ENCODE peak calls at places on chromosome 3, in five cellular contexts. One of them, this sample, is unnamed.
A peak's percentile ranks its signal among the peaks of the same experiment; 100 is the strongest.

GRCh38 chr3:39191103-39191502 is 1.3 kb downstream of the XIRP1 start:
- DNase-seq in progenitor cell of endocrine pancreas: no peak
- DNase-seq in GM20000: no peak
- DNase-seq in HFFc6: no peak
- DNase-seq in B cell: no peak
- DNase-seq in this sample: no peak

GRCh38 chr3:141524988-141525387 is 38.2 kb downstream of the RASA2 start:
- DNase-seq in GM20000: no peak
- DNase-seq in progenitor cell of endocrine pancreas: no peak
- DNase-seq in B cell: peak; percentile 14
- DNase-seq in HFFc6: no peak
- DNase-seq in this sample: no peak

GRCh38 chr3:59425942-59426341 is 376.1 kb upstream of the CFAP20DC start:
- DNase-seq in HFFc6: no peak
- DNase-seq in GM20000: peak; percentile 16
- DNase-seq in B cell: peak; percentile 6
- DNase-seq in progenitor cell of endocrine pancreas: no peak
- DNase-seq in this sample: no peak

GRCh38 chr3:178044320-178044719 is 491.9 kb upstream of the KCNMB2 start:
- DNase-seq in GM20000: no peak
- DNase-seq in progenitor cell of endocrine pancreas: no peak
- DNase-seq in B cell: no peak
- DNase-seq in HFFc6: no peak
- DNase-seq in this sample: no peak

GRCh38 chr3:15711281-15711680 is 86.5 kb downstream of the ANKRD28 start:
- DNase-seq in HFFc6: no peak
- DNase-seq in GM20000: no peak
- DNase-seq in B cell: no peak
- DNase-seq in progenitor cell of endocrine pancreas: no peak
- DNase-seq in this sample: no peak

GRCh38 chr3:149790265-149790664 is 2.1 kb downstream of the ANKUB1 start:
- DNase-seq in B cell: no peak
- DNase-seq in progenitor cell of endocrine pancreas: no peak
- DNase-seq in HFFc6: no peak
- DNase-seq in GM20000: no peak
- DNase-seq in this sample: no peak

GRCh38 chr3:119796785-119797184 is 14.9 kb downstream of the NR1I2 start:
- DNase-seq in HFFc6: no peak
- DNase-seq in GM20000: no peak
- DNase-seq in progenitor cell of endocrine pancreas: no peak
- DNase-seq in B cell: no peak
- DNase-seq in this sample: no peak

GRCh38 chr3:189903562-189904250 is 217.0 kb downstream of the P3H2 start:
- DNase-seq in progenitor cell of endocrine pancreas: no peak
- DNase-seq in B cell: no peak
- DNase-seq in GM20000: no peak
- DNase-seq in HFFc6: no peak
- DNase-seq in this sample: no peak

GRCh38 chr3:151117044-151117443 is 31.6 kb downstream of the MED12L start:
- DNase-seq in GM20000: no peak
- DNase-seq in B cell: no peak
- DNase-seq in HFFc6: no peak
- DNase-seq in progenitor cell of endocrine pancreas: no peak
- DNase-seq in this sample: no peak

GRCh38 chr3:124315215-124316033 is 323.5 kb upstream of the ROPN1 start:
- DNase-seq in B cell: no peak
- DNase-seq in GM20000: no peak
- DNase-seq in progenitor cell of endocrine pancreas: no peak
- DNase-seq in HFFc6: peak; percentile 26
- DNase-seq in this sample: no peak

GRCh38 chr3:69088033-69088432 is 3.3 kb downstream of the ARL6IP5 start:
- DNase-seq in B cell: no peak
- DNase-seq in GM20000: no peak
- DNase-seq in HFFc6: peak; percentile 64
- DNase-seq in progenitor cell of endocrine pancreas: no peak
- DNase-seq in this sample: no peak

GRCh38 chr3:128174645-128175590 is 21.6 kb downstream of the EEFSEC start:
- DNase-seq in progenitor cell of endocrine pancreas: no peak
- DNase-seq in HFFc6: no peak
- DNase-seq in GM20000: no peak
- DNase-seq in B cell: no peak
- DNase-seq in this sample: no peak

GRCh38 chr3:9785602-9786001 is 6.7 kb downstream of the TADA3 start:
- DNase-seq in progenitor cell of endocrine pancreas: no peak
- DNase-seq in HFFc6: no peak
- DNase-seq in B cell: no peak
- DNase-seq in GM20000: no peak
- DNase-seq in this sample: no peak

GRCh38 chr3:114627760-114628159 is 333.9 kb downstream of the TIGIT start:
- DNase-seq in progenitor cell of endocrine pancreas: no peak
- DNase-seq in HFFc6: peak; percentile 48
- DNase-seq in GM20000: no peak
- DNase-seq in B cell: no peak
- DNase-seq in this sample: no peak

GRCh38 chr3:145696011-145696410 is 465.0 kb downstream of the PLOD2 start:
- DNase-seq in progenitor cell of endocrine pancreas: no peak
- DNase-seq in B cell: no peak
- DNase-seq in GM20000: no peak
- DNase-seq in HFFc6: no peak
- DNase-seq in this sample: no peak

DNA sequence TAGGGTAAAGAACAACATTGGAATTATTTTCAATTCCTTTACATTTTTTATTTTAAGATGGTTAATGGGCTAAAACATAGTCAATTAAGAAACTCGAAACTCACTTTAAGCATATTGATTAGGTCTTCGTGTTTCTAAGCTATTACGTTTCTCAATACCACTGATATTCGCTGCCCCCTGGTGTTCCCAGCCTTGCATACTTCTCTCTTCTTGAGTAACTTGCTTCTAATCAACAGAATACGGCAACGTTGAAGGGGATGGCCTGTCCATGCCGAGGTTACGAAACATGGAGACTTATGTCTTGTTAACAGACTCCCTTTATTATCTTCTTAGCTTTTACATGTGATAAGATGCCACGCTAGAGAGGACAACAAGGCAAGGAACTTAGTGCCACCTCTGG is 43.6 kb downstream of the ROBO1 start:
- DNase-seq in progenitor cell of endocrine pancreas: no peak
- DNase-seq in B cell: no peak
- DNase-seq in GM20000: no peak
- DNase-seq in HFFc6: no peak
- DNase-seq in this sample: no peak
- TF ChIP-seq CTCF in progenitor cell of endocrine pancreas: peak; percentile 31
- TF ChIP-seq CTCF in B cell: no peak
- TF ChIP-seq CTCF in GM20000: no peak
- TF ChIP-seq CTCF in HFFc6: no peak
- TF ChIP-seq CTCF in this sample: no peak

GRCh38 chr3:61966200-61966599 is 404.8 kb downstream of the PTPRG start:
- DNase-seq in HFFc6: no peak
- DNase-seq in GM20000: no peak
- DNase-seq in B cell: no peak
- DNase-seq in progenitor cell of endocrine pancreas: no peak
- DNase-seq in this sample: no peak
- TF ChIP-seq CTCF in HFFc6: no peak
- TF ChIP-seq CTCF in GM20000: no peak
- TF ChIP-seq CTCF in B cell: no peak
- TF ChIP-seq CTCF in progenitor cell of endocrine pancreas: no peak
- TF ChIP-seq CTCF in this sample: no peak

DNA sequence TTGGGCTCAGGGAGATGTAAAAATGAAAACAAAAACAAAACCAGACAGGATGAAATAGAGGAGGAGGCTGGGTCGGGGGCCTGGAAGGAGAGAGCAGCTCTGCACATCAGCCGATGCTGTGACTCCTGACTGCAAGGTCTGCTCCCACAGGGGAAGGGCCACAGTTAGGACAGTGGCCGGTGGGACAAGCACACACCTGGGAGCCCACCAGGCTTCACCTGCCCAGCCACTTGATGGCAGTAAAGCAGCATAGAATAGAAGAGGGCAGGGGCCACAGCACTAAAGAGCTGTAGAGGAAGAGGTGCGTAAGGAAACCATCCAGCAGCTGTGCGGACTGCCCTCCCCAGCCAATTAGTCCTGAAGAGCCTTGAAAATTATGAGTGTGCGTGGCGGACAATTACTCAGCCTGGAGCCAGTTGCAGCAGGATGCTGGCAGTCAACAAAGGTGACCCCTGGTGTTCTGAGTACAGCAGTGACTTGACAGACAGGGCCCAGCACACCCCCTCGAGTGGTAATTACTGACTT is 29.8 kb downstream of the ALS2CL start:
- DNase-seq in progenitor cell of endocrine pancreas: peak; percentile 6
- DNase-seq in GM20000: peak; percentile 7
- DNase-seq in HFFc6: no peak
- DNase-seq in B cell: no peak
- DNase-seq in this sample: peak; percentile 9
- TF ChIP-seq CTCF in progenitor cell of endocrine pancreas: no peak
- TF ChIP-seq CTCF in GM20000: no peak
- TF ChIP-seq CTCF in HFFc6: no peak
- TF ChIP-seq CTCF in B cell: no peak
- TF ChIP-seq CTCF in this sample: no peak

GRCh38 chr3:51994530-51994929 is 1.2 kb downstream of the RPL29 start:
- DNase-seq in HFFc6: no peak
- DNase-seq in progenitor cell of endocrine pancreas: no peak
- DNase-seq in GM20000: no peak
- DNase-seq in B cell: no peak
- DNase-seq in this sample: no peak
- TF ChIP-seq CTCF in HFFc6: no peak
- TF ChIP-seq CTCF in progenitor cell of endocrine pancreas: no peak
- TF ChIP-seq CTCF in GM20000: no peak
- TF ChIP-seq CTCF in B cell: no peak
- TF ChIP-seq CTCF in this sample: no peak

DNA sequence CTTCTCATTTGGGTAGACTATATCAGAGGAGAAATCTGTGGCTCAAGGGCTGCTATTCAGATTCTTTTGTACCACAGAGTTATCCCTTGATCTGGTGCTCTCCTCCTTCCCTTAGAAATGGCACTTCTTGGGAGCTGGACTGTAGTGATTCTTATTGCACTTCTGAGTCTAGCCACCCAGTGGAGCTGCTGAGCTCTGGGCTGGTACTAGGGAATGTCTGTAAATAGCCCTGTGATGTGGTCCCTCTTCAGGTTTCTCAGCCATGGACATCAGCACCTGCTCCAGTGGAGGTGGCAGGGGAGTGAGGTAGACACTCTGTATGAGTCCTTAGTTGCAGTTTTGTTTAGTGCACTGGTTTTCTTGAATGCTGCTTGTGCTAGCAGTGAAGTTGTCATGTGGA is 1292.6 kb downstream of the SI start:
- DNase-seq in GM20000: peak; percentile 4
- DNase-seq in progenitor cell of endocrine pancreas: no peak
- DNase-seq in HFFc6: no peak
- DNase-seq in B cell: no peak
- DNase-seq in this sample: no peak
- TF ChIP-seq CTCF in GM20000: no peak
- TF ChIP-seq CTCF in progenitor cell of endocrine pancreas: peak; percentile 58
- TF ChIP-seq CTCF in HFFc6: no peak
- TF ChIP-seq CTCF in B cell: no peak
- TF ChIP-seq CTCF in this sample: no peak

GRCh38 chr3:107664614-107665013 is 141.9 kb downstream of the BBX start:
- DNase-seq in B cell: no peak
- DNase-seq in GM20000: no peak
- DNase-seq in progenitor cell of endocrine pancreas: no peak
- DNase-seq in HFFc6: no peak
- DNase-seq in this sample: no peak
- TF ChIP-seq CTCF in B cell: no peak
- TF ChIP-seq CTCF in GM20000: no peak
- TF ChIP-seq CTCF in progenitor cell of endocrine pancreas: no peak
- TF ChIP-seq CTCF in HFFc6: no peak
- TF ChIP-seq CTCF in this sample: no peak

GRCh38 chr3:65170357-65171090 is 482.7 kb upstream of the ADAMTS9 start:
- DNase-seq in HFFc6: peak; percentile 28
- DNase-seq in progenitor cell of endocrine pancreas: no peak
- DNase-seq in B cell: no peak
- DNase-seq in GM20000: no peak
- DNase-seq in this sample: no peak
- TF ChIP-seq CTCF in HFFc6: peak; percentile 32
- TF ChIP-seq CTCF in progenitor cell of endocrine pancreas: peak; percentile 52
- TF ChIP-seq CTCF in B cell: no peak
- TF ChIP-seq CTCF in GM20000: no peak
- TF ChIP-seq CTCF in this sample: no peak

This sample was measured in GM10248.